ENCODE peak calls at places on chromosomes 1 and 21, in eight cellular contexts. L is skeletal muscle cell; H is dermis blood vessel endothelial cell; I is left kidney; E is neural crest cell; M is right cardiac atrium; B is stimulated activated CD8-positive, alpha-beta memory T cell treated with anti-CD3 and anti-CD28 coated beads, Interleukin-7, amount 100 ng/mL, for 48 hours; P is AG04450. W is an unnamed sample.

GRCh38 chr1:116066868-116067563 is 44.2 kb upstream of the MAB21L3 start:
- DNase-seq in H (no peak), P (no peak), M (no peak), I (no peak), L (peak), E (no peak), B (no peak), W (no peak)

GRCh38 chr21:44596068-44596725 is 3.9 kb upstream of the KRTAP10-6 start:
- DNase-seq in I (no peak), P (no peak), L (no peak), H (no peak), B (no peak), M (no peak), E (no peak), W (no peak)

GRCh38 chr1:192485692-192486436 is 89.7 kb upstream of the RGS1 start:
- DNase-seq in E (no peak), M (peak), P (peak), H (peak), I (peak), L (peak), B (no peak), W (no peak)

GRCh38 chr1:200991039-200991698 is 32.3 kb downstream of the KIF21B start:
- DNase-seq in M (peak), L (no peak), B (no peak), I (no peak), E (no peak), P (no peak), H (no peak), W (no peak)

GRCh38 chr1:145979746-145980435 is 15.4 kb downstream of the POLR3GL start:
- DNase-seq in P (no peak), L (no peak), E (no peak), M (no peak), I (no peak), B (no peak), H (peak), W (no peak)

GRCh38 chr1:60280764-60281278 is 207.3 kb upstream of the C1orf87 start:
- DNase-seq in B (no peak), M (no peak), I (no peak), H (no peak), L (no peak), P (no peak), E (no peak), W (peak)

GRCh38 chr1:1788646-1789431 is 10.6 kb upstream of the NADK start:
- DNase-seq in L (no peak), P (no peak), B (no peak), M (no peak), I (peak), H (peak), E (no peak), W (no peak)

GRCh38 chr1:26164036-26164927 is 4.5 kb downstream of the C1orf232 start:
- DNase-seq in H (peak), I (peak), E (peak), L (no peak), P (no peak), M (peak), B (peak), W (peak)

GRCh38 chr1:28087614-28088167 is 719 bp downstream of the EYA3 start:
- DNase-seq in E (no peak), P (no peak), H (peak), L (no peak), B (no peak), I (no peak), M (no peak), W (peak)

GRCh38 chr1:41483960-41484844 is at the start of gene EDN2:
- DNase-seq in L (no peak), M (no peak), H (no peak), I (peak), P (no peak), E (no peak), B (no peak), W (peak)

GRCh38 chr1:7826363-7826762 is 26.5 kb downstream of the UTS2 start:
- DNase-seq in H (no peak), L (no peak), B (no peak), P (no peak), E (no peak), I (no peak), M (no peak), W (no peak)

GRCh38 chr1:210586785-210587184 is 258.1 kb downstream of the HHAT start:
- DNase-seq in B (no peak), H (no peak), M (no peak), P (no peak), E (no peak), L (no peak), I (no peak), W (peak)

GRCh38 chr1:167909691-167910180 is 4.2 kb downstream of the ADCY10 start:
- DNase-seq in I (no peak), H (no peak), M (no peak), B (no peak), E (no peak), P (no peak), L (no peak), W (no peak)

GRCh38 chr1:94783342-94784264 is 36.6 kb upstream of the SLC44A3 start:
- DNase-seq in P (no peak), M (peak), B (no peak), I (peak), E (no peak), H (no peak), L (peak), W (no peak)

GRCh38 chr1:51445346-51446090 is 73.5 kb downstream of the EPS15 start:
- DNase-seq in P (no peak), L (no peak), I (no peak), E (no peak), M (no peak), H (no peak), B (no peak), W (no peak)

GRCh38 chr1:204398197-204399125 is 13.2 kb downstream of the PPP1R15B start:
- DNase-seq in E (peak), L (no peak), P (no peak), M (peak), B (no peak), I (peak), H (peak), W (peak)

GRCh38 chr1:203184467-203184866 is 2.0 kb downstream of the CHI3L1 start:
- DNase-seq in B (no peak), H (no peak), I (no peak), L (no peak), E (no peak), P (no peak), M (no peak), W (no peak)

GRCh38 chr1:245045087-245045881 is 109.5 kb upstream of the KIF26B start:
- DNase-seq in B (no peak), P (no peak), H (no peak), I (peak), E (no peak), M (no peak), L (no peak), W (no peak)

GRCh38 chr1:150127868-150128267 is 21.8 kb upstream of the PLEKHO1 start:
- DNase-seq in M (no peak), B (peak), L (no peak), H (no peak), P (no peak), E (no peak), I (no peak), W (no peak)

GRCh38 chr1:41526956-41527561 is 42.6 kb upstream of the EDN2 start:
- DNase-seq in E (no peak), H (no peak), B (no peak), I (no peak), M (no peak), L (no peak), P (no peak), W (no peak)

GRCh38 chr1:162310337-162310736 is 66.3 kb downstream of the SPATA46 start:
- DNase-seq in M (no peak), I (peak), H (peak), L (no peak), E (no peak), B (no peak), P (no peak), W (no peak)

GRCh38 chr1:91585982-91586381 is 85.3 kb downstream of the CDC7 start:
- DNase-seq in E (no peak), H (no peak), B (no peak), P (no peak), L (no peak), M (no peak), I (peak), W (no peak)

GRCh38 chr1:214449371-214449770 is 102.0 kb downstream of the PTPN14 start:
- DNase-seq in P (no peak), L (no peak), B (no peak), E (no peak), I (no peak), M (no peak), H (no peak), W (no peak)

W was measured in NCI-H82.